ENCODE peak calls at places on chromosomes 3 and 15, in eight cellular contexts. B is H7, K is lower lobe of right lung, C is esophagus squamous epithelium, Y is fibroblast of lung, T is adrenal gland, L is upper lobe of right lung, Z is right atrium auricular region. J is an unnamed sample.

GRCh38 chr3:142586803-142587406 is 8.4 kb upstream of the ATR start:
- DNase-seq in Y (peak), L (no peak), K (no peak), Z (no peak), C (no peak), T (peak), B (peak), J (no peak)

GRCh38 chr3:150269526-150269925 is 138.6 kb upstream of the TSC22D2 start:
- DNase-seq in B (no peak), Y (no peak), T (no peak), L (no peak), Z (no peak), K (no peak), C (no peak), J (no peak)

GRCh38 chr3:105758451-105758850 is 110.4 kb downstream of the CBLB start:
- DNase-seq in Z (no peak), C (no peak), K (peak), B (no peak), Y (peak), L (no peak), T (no peak), J (no peak)

GRCh38 chr15:57085267-57085666 is 166.8 kb downstream of the TCF12 start:
- DNase-seq in K (no peak), C (no peak), Z (no peak), T (no peak), L (no peak), Y (peak), B (no peak), J (no peak)

GRCh38 chr3:77411990-77412389 is 372.1 kb downstream of the ROBO2 start:
- DNase-seq in T (no peak), L (no peak), Y (peak), B (no peak), C (no peak), Z (no peak), K (no peak), J (no peak)

GRCh38 chr3:48984648-48985047 is 5.4 kb upstream of the P4HTM start:
- DNase-seq in L (no peak), T (no peak), K (no peak), Y (no peak), B (no peak), Z (no peak), C (no peak), J (no peak)

GRCh38 chr3:13595485-13595884 is 46.6 kb downstream of the FBLN2 start:
- DNase-seq in L (no peak), C (no peak), Y (no peak), Z (no peak), K (no peak), B (peak), T (no peak), J (no peak)

GRCh38 chr3:177554900-177555759 is 357.8 kb upstream of the TBL1XR1 start:
- DNase-seq in C (no peak), L (no peak), K (no peak), Y (peak), B (peak), T (no peak), Z (peak), J (no peak)

GRCh38 chr15:97115764-97116075 is 785.2 kb downstream of the NR2F2 start:
- DNase-seq in B (no peak), K (no peak), Y (no peak), C (no peak), L (no peak), Z (no peak), T (no peak), J (no peak)

GRCh38 chr3:178845446-178846118 is 226.0 kb downstream of the ZMAT3 start:
- DNase-seq in Z (no peak), L (no peak), B (no peak), Y (peak), K (no peak), T (no peak), C (no peak), J (no peak)

GRCh38 chr3:149340310-149340933 is 7.0 kb upstream of the TM4SF18 start:
- DNase-seq in Z (no peak), L (no peak), T (no peak), Y (peak), B (no peak), K (no peak), C (no peak), J (no peak)

GRCh38 chr3:8730641-8731040 is 3.0 kb upstream of the CAV3 start:
- DNase-seq in T (no peak), L (no peak), B (no peak), Z (no peak), Y (peak), C (no peak), K (no peak), J (no peak)

GRCh38 chr3:177069514-177070329 is 127.6 kb downstream of the TBL1XR1 start:
- DNase-seq in B (no peak), L (no peak), Z (no peak), K (no peak), C (no peak), Y (peak), T (no peak), J (no peak)

GRCh38 chr3:140384028-140384771 is 293.7 kb upstream of the TRIM42 start:
- DNase-seq in L (no peak), B (no peak), Y (no peak), K (no peak), Z (no peak), C (no peak), T (peak), J (peak)

GRCh38 chr3:185696039-185696438 is 109.9 kb downstream of the SENP2 start:
- DNase-seq in B (no peak), K (no peak), L (no peak), T (no peak), Y (no peak), Z (no peak), C (no peak), J (no peak)

GRCh38 chr15:99120050-99120777 is 15.3 kb downstream of the SYNM start:
- DNase-seq in K (peak), Z (no peak), L (peak), C (no peak), T (no peak), B (no peak), Y (no peak), J (no peak)

GRCh38 chr15:80710635-80711553 is 15.8 kb downstream of the ABHD17C start:
- DNase-seq in C (no peak), L (no peak), K (no peak), Y (peak), T (no peak), Z (no peak), B (no peak), J (no peak)

GRCh38 chr3:36678216-36679013 is 85.9 kb downstream of the DCLK3 start:
- DNase-seq in Y (peak), K (no peak), B (no peak), C (no peak), L (no peak), Z (no peak), T (no peak), J (no peak)

GRCh38 chr15:57647791-57648130 is 56.1 kb downstream of the MYZAP start:
- DNase-seq in C (no peak), B (no peak), T (peak), Z (no peak), K (no peak), L (no peak), Y (peak), J (no peak)

GRCh38 chr3:102179321-102180290 is 255.2 kb upstream of the ZPLD1 start:
- DNase-seq in Z (no peak), B (no peak), C (no peak), Y (peak), K (no peak), T (no peak), L (no peak), J (no peak)

GRCh38 chr3:32018723-32019564 is 37.4 kb downstream of the ZNF860 start:
- DNase-seq in T (no peak), B (peak), Z (no peak), L (no peak), K (no peak), Y (peak), C (no peak), J (no peak)

GRCh38 chr3:31472479-31473390 is 60.0 kb upstream of the STT3B start:
- DNase-seq in C (no peak), L (no peak), Y (peak), K (no peak), Z (no peak), B (no peak), T (no peak), J (no peak)

DNA sequence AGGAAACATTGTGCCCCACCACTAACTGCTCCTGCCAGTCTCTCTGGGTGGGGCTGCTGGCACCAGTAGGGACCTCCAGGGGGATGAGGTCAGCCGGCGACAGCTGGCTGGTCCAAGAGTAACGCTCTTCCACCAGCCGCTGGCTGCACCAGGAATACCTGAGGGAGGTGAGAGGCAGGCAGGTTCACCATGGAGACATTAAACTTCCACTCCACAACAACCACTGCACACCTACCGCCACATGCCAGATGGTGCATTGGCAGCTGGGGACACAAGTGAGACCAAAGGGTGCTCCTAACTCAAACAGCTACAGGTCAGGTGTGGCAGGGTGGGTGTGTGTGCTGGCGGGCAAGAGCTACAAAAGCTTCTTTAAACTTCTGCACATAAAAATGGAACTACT is 4.5 kb downstream of the POLG start:
- DNase-seq in C (no peak), Z (no peak), K (no peak), T (no peak), L (no peak), B (no peak), Y (no peak), J (no peak)
- H3K4me3 ChIP-seq in C (no peak), Z (no peak), K (no peak), T (no peak), L (no peak), B (no peak), Y (no peak), J (no peak)

GRCh38 chr3:124034016-124034808 is 42.3 kb upstream of the ROPN1 start:
- DNase-seq in B (peak), Z (no peak), L (peak), K (peak), T (peak), C (no peak), Y (peak), J (no peak)
- H3K4me3 ChIP-seq in B (peak), Z (peak), L (peak), K (peak), T (peak), C (peak), Y (peak), J (peak)

GRCh38 chr15:67834593-67835348 is 5.1 kb downstream of the RNU6-1 start:
- DNase-seq in L (no peak), T (no peak), Y (no peak), C (no peak), B (peak), Z (no peak), K (no peak), J (no peak)
- H3K4me3 ChIP-seq in L (peak), T (no peak), Y (no peak), C (peak), B (peak), Z (peak), K (peak), J (peak)

GRCh38 chr3:139127101-139127500 is 82.4 kb upstream of the PRR23C start:
- DNase-seq in B (no peak), Z (no peak), K (no peak), Y (peak), L (no peak), T (no peak), C (no peak), J (no peak)
- H3K4me3 ChIP-seq in B (no peak), Z (no peak), K (no peak), Y (no peak), L (no peak), T (no peak), C (no peak), J (no peak)

J was measured in right lobe of liver.